ENCODE peak calls at places on chromosomes 16 and 17, in four cellular contexts. E, Z, T and L are unnamed samples.

GRCh38 chr17:32516450-32516849 is 29.7 kb downstream of the CDK5R1 start:
- DNase-seq in E (no peak), T (no peak), Z (no peak), L (no peak)

GRCh38 chr16:74720579-74720978 is 19.9 kb upstream of the MLKL start:
- DNase-seq in T (no peak), Z (no peak), E (no peak), L (no peak)

GRCh38 chr16:3458852-3459361 is 15.4 kb downstream of the NAA60 start:
- DNase-seq in Z (no peak), E (no peak), T (no peak), L (no peak)

GRCh38 chr16:22189473-22190168 is 16.5 kb upstream of the EEF2K start:
- DNase-seq in E (no peak), T (peak), Z (no peak), L (no peak)

GRCh38 chr17:57588086-57588485 is 157.0 kb downstream of the CCDC182 start:
- DNase-seq in Z (no peak), E (no peak), T (no peak), L (no peak)

GRCh38 chr16:81181013-81181720 is 57.3 kb upstream of the BCO1 start:
- DNase-seq in Z (peak), T (peak), E (no peak), L (no peak)

GRCh38 chr16:1492923-1493745 is at the start of gene TELO2:
- DNase-seq in E (peak), Z (peak), T (peak), L (peak)

GRCh38 chr17:80477647-80478478 is 1.5 kb upstream of the NPTX1 start:
- DNase-seq in E (no peak), Z (peak), T (peak), L (no peak)

GRCh38 chr17:38538906-38539305 is 66.8 kb downstream of the SRCIN1 start:
- DNase-seq in T (no peak), Z (no peak), E (no peak), L (no peak)

GRCh38 chr17:51598824-51599223 is 338.5 kb downstream of the UTP18 start:
- DNase-seq in T (no peak), E (no peak), Z (no peak), L (no peak)

GRCh38 chr17:73091770-73092517 is 544 bp downstream of the SLC39A11 start:
- DNase-seq in E (peak), Z (no peak), T (peak), L (no peak)

GRCh38 chr17:48110722-48111121 is 3.2 kb downstream of the SNX11 start:
- DNase-seq in E (no peak), Z (no peak), T (no peak), L (no peak)

GRCh38 chr16:63998-64913 is 8.2 kb downstream of the RHBDF1 start:
- DNase-seq in Z (no peak), E (no peak), T (no peak), L (no peak)

GRCh38 chr17:17994271-17994670 is 21.6 kb downstream of the DRC3 start:
- DNase-seq in Z (no peak), E (no peak), T (peak), L (no peak)

GRCh38 chr17:80822700-80823410 is 168.8 kb upstream of the CHMP6 start:
- DNase-seq in T (no peak), Z (no peak), E (no peak), L (no peak)

GRCh38 chr17:8698142-8699050 is 46.2 kb downstream of the CCDC42 start:
- DNase-seq in T (peak), Z (no peak), E (no peak), L (no peak)

GRCh38 chr17:15083225-15083624 is 181.9 kb downstream of the PMP22 start:
- DNase-seq in E (no peak), T (no peak), Z (no peak), L (no peak)

GRCh38 chr16:10088380-10088793 is 93.8 kb downstream of the GRIN2A start:
- DNase-seq in E (no peak), Z (no peak), T (no peak), L (no peak)

GRCh38 chr17:13332207-13332606 is 269.5 kb downstream of the HS3ST3A1 start:
- DNase-seq in E (no peak), T (no peak), Z (no peak), L (no peak)

GRCh38 chr17:50027639-50028206 is 28.2 kb upstream of the ITGA3 start:
- DNase-seq in T (peak), E (no peak), Z (peak), L (no peak)

GRCh38 chr16:77223184-77223583 is 24.0 kb downstream of the SYCE1L start:
- DNase-seq in T (no peak), Z (no peak), E (no peak), L (no peak)

GRCh38 chr16:30535106-30535776 is 583 bp upstream of the ZNF747 start:
- DNase-seq in Z (no peak), E (no peak), T (no peak), L (no peak)

GRCh38 chr17:50071692-50072091 is 15.8 kb downstream of the ITGA3 start:
- DNase-seq in E (no peak), Z (no peak), T (no peak), L (no peak)

GRCh38 chr16:31168848-31169247 is 11.1 kb upstream of the FUS start:
- DNase-seq in E (no peak), Z (no peak), T (no peak), L (no peak)